ENCODE peak calls at places on chromosome 14, in eight cellular contexts. I, R, C, D, M, Q, K and E are unnamed samples.

GRCh38 chr14:22871962-22872832 is 657 bp downstream of the LRP10 start:
- DNase-seq in I (peak), Q (peak), D (peak), M (peak), K (peak), R (peak), C (peak), E (no peak)

GRCh38 chr14:79352026-79352425 is 859.3 kb downstream of the DIO2 start:
- DNase-seq in I (no peak), C (no peak), Q (no peak), D (peak), M (no peak), K (no peak), R (no peak), E (no peak)

GRCh38 chr14:52701223-52701622 is 5.8 kb upstream of the PSMC6 start:
- DNase-seq in Q (no peak), I (no peak), C (no peak), D (no peak), M (no peak), R (no peak), K (no peak), E (no peak)

GRCh38 chr14:69327507-69327906 is 67.5 kb downstream of the GALNT16 start:
- DNase-seq in I (no peak), K (no peak), M (no peak), R (no peak), D (no peak), Q (no peak), C (no peak), E (no peak)

GRCh38 chr14:59306775-59307174 is 118.3 kb downstream of the DAAM1 start:
- DNase-seq in C (no peak), I (no peak), D (no peak), Q (no peak), M (no peak), R (no peak), K (no peak), E (no peak)

GRCh38 chr14:28494196-28494595 is 272.4 kb upstream of the FOXG1 start:
- DNase-seq in M (no peak), K (no peak), D (no peak), C (no peak), R (no peak), I (no peak), Q (no peak), E (no peak)

GRCh38 chr14:84006643-84007137 is 1523.3 kb upstream of the FLRT2 start:
- DNase-seq in Q (no peak), R (no peak), K (no peak), I (no peak), D (no peak), M (no peak), C (no peak), E (no peak)

GRCh38 chr14:47439953-47440352 is 235.5 kb downstream of the MDGA2 start:
- DNase-seq in R (no peak), D (no peak), M (no peak), Q (no peak), I (no peak), C (no peak), K (no peak), E (no peak)

GRCh38 chr14:99568567-99569560 is 35.1 kb downstream of the CCDC85C start:
- DNase-seq in Q (peak), M (no peak), C (no peak), K (no peak), R (no peak), D (peak), I (no peak), E (no peak)

GRCh38 chr14:50099335-50099734 is 17.0 kb downstream of the VCPKMT start:
- DNase-seq in M (no peak), C (no peak), Q (peak), I (no peak), R (no peak), D (no peak), K (no peak), E (no peak)

GRCh38 chr14:73244541-73244940 is 7.2 kb downstream of the PAPLN start:
- DNase-seq in C (no peak), R (no peak), Q (no peak), D (no peak), M (no peak), I (no peak), K (no peak), E (no peak)

GRCh38 chr14:30299915-30300314 is 259.0 kb upstream of the G2E3 start:
- DNase-seq in C (no peak), M (no peak), K (no peak), Q (no peak), R (no peak), D (no peak), I (no peak), E (no peak)

GRCh38 chr14:102231476-102232347 is 73.3 kb downstream of the MOK start:
- DNase-seq in R (no peak), M (no peak), I (no peak), K (no peak), Q (no peak), C (no peak), D (no peak), E (no peak)

GRCh38 chr14:95123895-95124579 is 33.3 kb downstream of the DICER1 start:
- DNase-seq in D (no peak), K (no peak), Q (no peak), I (no peak), M (no peak), R (no peak), C (no peak), E (no peak)

GRCh38 chr14:90522585-90523191 is 125.9 kb downstream of the CALM1 start:
- DNase-seq in C (no peak), M (no peak), Q (peak), K (no peak), D (peak), I (no peak), R (peak), E (no peak)

GRCh38 chr14:29752221-29752923 is 175.3 kb downstream of the PRKD1 start:
- DNase-seq in Q (no peak), R (no peak), C (peak), M (no peak), I (no peak), D (no peak), K (no peak), E (no peak)

GRCh38 chr14:96926006-96926405 is 128.8 kb downstream of the VRK1 start:
- DNase-seq in R (no peak), I (no peak), D (no peak), K (no peak), Q (no peak), C (no peak), M (no peak), E (no peak)

GRCh38 chr14:73771848-73772705 is 57.9 kb upstream of the PNMA1 start:
- DNase-seq in Q (no peak), R (no peak), K (no peak), I (no peak), D (peak), M (peak), C (peak), E (no peak)

GRCh38 chr14:101087614-101088394 is 184.3 kb upstream of the RTL1 start:
- DNase-seq in K (peak), R (no peak), M (no peak), D (no peak), Q (no peak), I (peak), C (no peak), E (peak)

GRCh38 chr14:51534623-51535022 is 117.1 kb upstream of the FRMD6 start:
- DNase-seq in D (peak), M (no peak), R (no peak), Q (no peak), K (no peak), C (no peak), I (no peak), E (no peak)

GRCh38 chr14:66105819-66106218 is 380.4 kb upstream of the CCDC196 start:
- DNase-seq in K (peak), I (no peak), D (no peak), Q (no peak), M (no peak), R (no peak), C (no peak), E (no peak)